ENCODE peak calls at places on chromosome 12, in six cellular contexts. R, M, S, G, X and H are unnamed samples.

GRCh38 chr12:93199831-93200236 is 177.9 kb upstream of the NUDT4 start:
- DNase-seq in X (no peak), R (no peak), M (no peak), S (no peak), G (no peak), H (no peak)

GRCh38 chr12:106840217-106840616 is 65.7 kb downstream of the RIC8B start:
- DNase-seq in G (peak), R (no peak), X (no peak), M (peak), S (peak), H (peak)

GRCh38 chr12:211142-211465 is 2.9 kb downstream of the SLC6A12 start:
- DNase-seq in M (no peak), R (no peak), X (no peak), G (no peak), S (no peak), H (no peak)

GRCh38 chr12:110171636-110172035 is 47.5 kb downstream of the IFT81 start:
- DNase-seq in R (no peak), M (no peak), G (no peak), S (no peak), X (no peak), H (no peak)

GRCh38 chr12:2678416-2678815 is 116.4 kb upstream of the FKBP4 start:
- DNase-seq in R (no peak), S (no peak), M (no peak), G (no peak), X (no peak), H (no peak)

GRCh38 chr12:11879306-11879705 is 191.4 kb upstream of the BCL2L14 start:
- DNase-seq in X (no peak), S (no peak), G (no peak), R (no peak), M (no peak), H (no peak)

GRCh38 chr12:57341275-57341990 is 89.4 kb downstream of the R3HDM2 start:
- DNase-seq in G (no peak), S (no peak), M (no peak), R (no peak), X (no peak), H (no peak)

GRCh38 chr12:93908846-93909592 is 231.8 kb downstream of the CRADD start:
- DNase-seq in X (peak), M (no peak), G (no peak), S (peak), R (no peak), H (no peak)

GRCh38 chr12:20459920-20460319 is 91.6 kb downstream of the PDE3A start:
- DNase-seq in S (no peak), M (no peak), X (no peak), R (no peak), G (no peak), H (no peak)

GRCh38 chr12:122452701-122453285 is 30.3 kb upstream of the CLIP1 start:
- DNase-seq in R (no peak), S (no peak), G (no peak), X (no peak), M (no peak), H (no peak)

GRCh38 chr12:121495746-121496145 is 85.1 kb downstream of the KDM2B start:
- DNase-seq in M (no peak), S (no peak), G (no peak), R (no peak), X (no peak), H (no peak)

GRCh38 chr12:130952106-130952505 is 1.6 kb upstream of the ADGRD1 start:
- DNase-seq in M (no peak), R (no peak), S (no peak), G (no peak), X (no peak), H (no peak)

GRCh38 chr12:67804168-67804567 is 155.6 kb downstream of the DYRK2 start:
- DNase-seq in G (no peak), S (no peak), X (no peak), M (no peak), R (no peak), H (no peak)

GRCh38 chr12:42145552-42146215 is 1.0 kb upstream of the GXYLT1 start:
- DNase-seq in M (no peak), R (no peak), S (no peak), X (no peak), G (no peak), H (no peak)

GRCh38 chr12:87155616-87156015 is 873.6 kb downstream of the C12orf50 start:
- DNase-seq in X (no peak), G (peak), M (no peak), R (no peak), S (peak), H (peak)

GRCh38 chr12:32533971-32534590 is 134.7 kb downstream of the FGD4 start:
- DNase-seq in X (peak), G (peak), R (peak), M (peak), S (peak), H (peak)

GRCh38 chr12:124370384-124370783 is 75.5 kb downstream of the RFLNA start:
- DNase-seq in G (no peak), M (no peak), R (no peak), S (no peak), X (no peak), H (no peak)

GRCh38 chr12:122437656-122438121 is 15.2 kb upstream of the CLIP1 start:
- DNase-seq in G (no peak), X (no peak), M (peak), S (no peak), R (peak), H (no peak)

GRCh38 chr12:79119796-79120195 is 255.2 kb downstream of the SYT1 start:
- DNase-seq in R (no peak), X (no peak), S (no peak), M (no peak), G (no peak), H (no peak)

GRCh38 chr12:106416273-106416672 is 58.7 kb downstream of the POLR3B start:
- DNase-seq in S (no peak), M (no peak), X (no peak), G (peak), R (no peak), H (no peak)

GRCh38 chr12:89250648-89251047 is 101.7 kb downstream of the DUSP6 start:
- DNase-seq in G (no peak), S (no peak), X (no peak), R (no peak), M (no peak), H (no peak)

GRCh38 chr12:40178701-40179100 is 46.1 kb upstream of the LRRK2 start:
- DNase-seq in S (no peak), G (no peak), M (no peak), X (no peak), R (no peak), H (no peak)

GRCh38 chr12:19915392-19916192 is 452.7 kb upstream of the PDE3A start:
- DNase-seq in R (no peak), S (no peak), X (no peak), M (no peak), G (peak), H (no peak)

GRCh38 chr12:104201238-104202001 is 14.2 kb upstream of the TXNRD1 start:
- DNase-seq in M (peak), R (no peak), G (peak), S (peak), X (no peak), H (no peak)

DNA sequence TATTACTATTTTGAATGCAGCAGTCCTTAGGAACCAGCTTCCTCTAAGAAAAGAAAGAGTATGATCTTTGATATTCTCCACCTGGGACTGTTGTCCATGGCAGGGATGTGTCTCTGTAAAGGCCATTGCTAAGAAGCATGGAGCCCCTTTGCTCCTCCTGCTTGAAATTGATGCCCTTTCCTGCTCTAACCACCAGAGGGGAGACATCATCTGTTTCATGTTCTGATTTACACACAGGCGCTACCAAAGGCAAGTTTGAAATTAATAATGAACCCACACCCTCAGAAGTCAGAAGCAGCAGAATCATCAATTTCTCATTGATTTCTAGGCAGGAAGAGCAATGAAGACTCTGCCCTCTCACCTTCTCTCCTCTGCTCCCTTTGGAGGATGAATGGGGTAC is 253.8 kb downstream of the RMST start:
- DNase-seq in M (no peak), S (no peak), R (no peak), X (no peak), G (no peak), H (no peak)
- TF ChIP-seq CTCF in M (no peak), S (peak), R (no peak), X (no peak), G (peak), H (no peak)

GRCh38 chr12:59733200-59733599 is 137.4 kb downstream of the SLC16A7 start:
- DNase-seq in R (peak), G (no peak), S (no peak), X (peak), M (no peak), H (no peak)

GRCh38 chr12:59737725-59738463 is 142.1 kb downstream of the SLC16A7 start:
- DNase-seq in S (no peak), X (no peak), G (no peak), M (no peak), R (no peak), H (no peak)

GRCh38 chr12:59734371-59734770 is 138.5 kb downstream of the SLC16A7 start:
- DNase-seq in R (no peak), M (no peak), X (no peak), S (no peak), G (no peak), H (no peak)

GRCh38 chr12:59736359-59736758 is 140.5 kb downstream of the SLC16A7 start:
- DNase-seq in X (no peak), G (no peak), M (peak), S (no peak), R (no peak), H (no peak)

GRCh38 chr12:59736786-59737185 is 141.0 kb downstream of the SLC16A7 start:
- DNase-seq in S (peak), X (no peak), M (peak), R (no peak), G (peak), H (peak)
- H3K4me3 ChIP-seq in S (no peak), X (no peak), M (no peak), R (no peak), G (no peak), H (no peak)

DNA sequence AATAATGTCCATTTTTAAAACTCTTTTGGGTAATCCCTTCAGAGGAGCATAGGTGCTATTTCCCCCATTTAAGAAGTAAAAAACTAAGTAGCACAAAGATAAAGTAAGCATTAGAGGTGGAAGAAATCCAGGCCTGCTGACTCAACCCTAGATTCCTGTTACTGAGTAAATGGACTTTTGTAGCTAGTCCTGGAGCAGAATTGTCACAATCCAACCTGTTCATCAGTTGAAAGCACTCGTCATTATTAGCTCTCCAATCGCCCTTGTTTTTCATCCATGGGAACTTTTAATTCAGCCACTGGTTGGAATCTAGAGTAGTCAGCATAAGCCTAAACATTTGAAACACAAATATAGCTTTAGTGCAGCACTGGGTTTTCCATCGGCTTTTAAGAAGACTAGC is 139.5 kb upstream of the AMIGO2 start:
- DNase-seq in X (no peak), R (no peak), S (no peak), M (no peak), G (no peak), H (no peak)
- TF ChIP-seq CTCF in X (no peak), R (no peak), S (no peak), M (no peak), G (no peak), H (no peak)

GRCh38 chr12:51348116-51348515 is 1.6 kb upstream of the CELA1 start:
- DNase-seq in M (no peak), S (no peak), G (no peak), R (no peak), X (no peak), H (no peak)

GRCh38 chr12:51343201-51343600 is 3.3 kb downstream of the CELA1 start:
- DNase-seq in X (no peak), S (no peak), G (no peak), M (no peak), R (no peak), H (no peak)

GRCh38 chr12:51345681-51346080 is 798 bp downstream of the CELA1 start:
- DNase-seq in X (no peak), S (no peak), M (no peak), R (no peak), G (no peak), H (no peak)

GRCh38 chr12:51349026-51349425 is 2.5 kb upstream of the CELA1 start:
- DNase-seq in R (no peak), S (no peak), G (no peak), M (no peak), X (no peak), H (peak)

DNA sequence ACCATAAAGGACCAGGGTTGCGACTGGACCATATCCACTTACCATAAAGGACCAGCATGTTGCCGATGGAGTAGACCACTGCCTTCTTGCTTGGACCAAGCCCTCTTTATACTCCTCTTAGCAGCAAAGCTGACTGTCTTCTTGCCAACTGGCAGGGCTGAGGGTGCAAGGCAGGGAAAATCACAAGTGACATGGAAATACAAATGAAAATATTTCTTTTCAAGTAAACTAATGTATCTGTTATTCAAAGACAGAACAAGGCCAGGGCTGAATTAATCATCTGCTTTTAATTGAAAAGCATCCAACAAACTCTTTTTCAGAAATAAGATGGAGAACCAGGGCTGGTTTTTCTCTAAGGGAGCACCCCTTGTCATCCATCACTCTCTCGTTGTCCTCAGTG is at the start of gene CELA1:
- DNase-seq in M (no peak), X (no peak), S (no peak), R (no peak), G (no peak), H (no peak)
- H3K4me3 ChIP-seq in M (no peak), X (no peak), S (no peak), R (no peak), G (no peak), H (no peak)

GRCh38 chr12:51889216-51890134 is 1.6 kb downstream of the ANKRD33 start:
- DNase-seq in X (no peak), S (no peak), M (no peak), R (no peak), G (no peak), H (no peak)
- TF ChIP-seq CTCF in X (no peak), S (no peak), M (no peak), R (no peak), G (peak), H (peak)

DNA sequence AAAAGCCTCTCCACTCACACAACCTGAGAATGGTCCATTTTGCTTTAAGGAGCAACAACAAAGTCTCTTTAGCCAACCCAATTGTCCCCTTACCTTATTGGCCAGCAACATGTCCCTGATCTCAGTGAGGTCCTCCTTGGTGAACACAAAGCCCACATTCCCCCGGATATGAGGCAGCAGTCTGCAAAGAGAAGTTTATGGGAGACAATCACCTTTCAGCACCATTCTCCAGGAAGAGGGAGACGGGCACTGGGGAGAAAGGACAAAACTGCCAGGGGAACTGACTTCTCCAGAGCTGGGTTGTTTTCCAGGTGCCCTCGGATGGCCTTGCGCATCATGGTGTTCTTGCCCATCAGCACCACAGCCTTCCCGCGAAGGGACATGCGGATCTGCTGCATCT is 1.9 kb downstream of the RPLP0 start:
- DNase-seq in G (no peak), R (peak), X (no peak), M (no peak), S (no peak), H (no peak)
- H3K4me3 ChIP-seq in G (peak), R (no peak), X (peak), M (no peak), S (peak), H (peak)

DNA sequence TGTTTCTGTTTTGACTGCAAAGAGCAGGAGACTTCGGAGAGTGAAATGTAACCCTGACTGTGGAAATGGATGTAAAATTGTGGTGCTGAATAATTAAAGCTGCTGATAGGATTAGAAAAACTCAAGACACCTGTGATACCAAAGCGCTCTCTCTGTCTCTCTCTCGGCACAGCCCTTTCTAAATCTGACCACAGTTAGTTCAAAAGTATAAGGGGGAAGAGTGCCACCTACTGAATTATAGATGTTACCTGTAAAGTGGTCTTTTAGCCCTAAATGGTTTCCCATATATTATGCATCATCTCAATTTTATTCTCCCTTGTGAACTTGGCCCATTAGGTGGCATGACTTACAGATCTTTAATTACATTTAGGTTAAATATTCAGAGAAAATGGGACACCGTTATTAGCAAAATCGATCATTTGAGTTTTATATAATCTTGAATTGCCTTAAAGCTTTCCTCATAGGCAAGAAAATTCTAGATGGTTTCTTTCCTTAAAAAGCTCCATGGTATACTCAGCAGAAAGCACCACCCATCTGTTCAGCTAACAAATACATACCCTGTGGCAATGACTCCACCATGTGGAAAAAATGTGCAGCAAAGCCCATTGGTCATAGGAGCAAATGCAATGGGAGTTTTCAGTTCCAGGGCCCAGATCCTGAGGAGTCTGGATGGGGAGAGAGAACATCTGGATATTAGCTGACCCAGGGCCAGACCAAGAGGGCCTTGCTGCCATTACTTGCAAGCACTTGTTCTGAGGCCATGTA is 18.1 kb downstream of the RFC5 start:
- DNase-seq in R (no peak), M (peak), X (no peak), G (no peak), S (peak), H (no peak)
- TF ChIP-seq CTCF in R (no peak), M (no peak), X (peak), G (peak), S (peak), H (peak)

GRCh38 chr12:80352476-80352875 is 91.6 kb upstream of the PTPRQ start:
- DNase-seq in X (no peak), R (no peak), G (no peak), S (no peak), M (no peak), H (no peak)
- H3K4me3 ChIP-seq in X (no peak), R (no peak), G (no peak), S (no peak), M (no peak), H (no peak)

GRCh38 chr12:48937170-48937569 is 11.9 kb upstream of the FKBP11 start:
- DNase-seq in M (no peak), G (no peak), X (no peak), R (no peak), S (no peak), H (no peak)
- TF ChIP-seq CTCF in M (no peak), G (peak), X (no peak), R (no peak), S (no peak), H (no peak)

DNA sequence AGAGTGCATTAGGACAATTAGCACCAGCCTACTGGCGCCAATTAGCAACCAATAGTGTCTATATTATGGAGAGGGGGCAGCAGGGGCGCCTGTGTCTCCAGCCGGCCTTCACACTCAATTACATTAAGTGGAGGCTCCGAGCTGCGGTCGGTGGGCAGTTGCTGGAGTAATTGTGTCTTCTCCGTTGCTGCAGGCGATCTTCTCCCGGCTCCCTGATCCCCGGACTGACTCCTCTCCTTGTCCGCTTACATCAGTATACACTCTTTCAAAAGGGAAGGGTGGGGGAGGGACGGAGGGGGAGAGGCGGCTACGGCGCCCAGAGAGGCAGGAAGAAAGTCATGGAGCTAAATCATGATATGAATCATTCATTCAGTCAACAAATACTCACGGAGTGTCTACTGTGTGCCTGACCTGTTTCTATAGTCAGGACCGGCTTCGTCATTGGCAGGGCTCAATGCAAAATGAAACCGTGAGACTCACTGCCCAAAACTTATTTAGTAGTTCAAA is 707.2 kb downstream of the MED13L start:
- DNase-seq in M (no peak), X (no peak), R (no peak), G (no peak), S (no peak), H (no peak)
- H3K4me3 ChIP-seq in M (no peak), X (no peak), R (no peak), G (peak), S (no peak), H (peak)